ENCODE peak calls at places on chromosomes 6 and 20, in nine cellular contexts. Y is esophagus squamous epithelium; K is endodermal cell; H is upper lobe of right lung; C is CD8-positive, alpha-beta T cell; T is fibroblast of lung; G is A549; Q is IMR-90; S is PC-3. M is an unnamed sample. For H3K4me1, the result is how much of the 10 kb centered on the place peaks cover.

GRCh38 chr6:163543311-163543710 is 128.8 kb downstream of the QKI start:
- DNase-seq in T (no peak), H (no peak), Q (no peak), S (no peak), C (no peak), Y (no peak), K (peak), G (no peak), M (no peak)

GRCh38 chr20:39049148-39049547 is 87.0 kb downstream of the DHX35 start:
- DNase-seq in H (no peak), G (no peak), S (no peak), K (peak), Y (no peak), Q (no peak), C (no peak), T (no peak), M (no peak)

GRCh38 chr6:37260063-37260843 is 2.3 kb upstream of the TMEM217 start:
- DNase-seq in C (no peak), K (no peak), G (no peak), T (no peak), Y (no peak), S (no peak), Q (no peak), H (no peak), M (no peak)

GRCh38 chr6:52640170-52640569 is 30.7 kb upstream of the TMEM14A start:
- DNase-seq in K (no peak), Q (peak), S (no peak), Y (no peak), G (no peak), T (peak), H (no peak), C (no peak), M (peak)

GRCh38 chr20:4457566-4458543 is 263.9 kb upstream of the PRND start:
- DNase-seq in C (no peak), S (peak), K (peak), Q (no peak), Y (no peak), H (no peak), G (peak), T (no peak), M (no peak)

GRCh38 chr6:80541186-80541585 is 434.7 kb downstream of the BCKDHB start:
- DNase-seq in G (peak), Y (no peak), Q (peak), S (peak), H (no peak), C (no peak), T (peak), K (no peak), M (no peak)

GRCh38 chr20:46255440-46256104 is 52.7 kb downstream of the CDH22 start:
- DNase-seq in Y (no peak), K (no peak), G (peak), S (peak), Q (no peak), T (peak), C (peak), H (peak), M (peak)

GRCh38 chr6:150126641-150127291 is 16.1 kb upstream of the PPP1R14C start:
- DNase-seq in T (no peak), G (no peak), C (no peak), H (no peak), Y (no peak), S (no peak), K (no peak), Q (no peak), M (no peak)

GRCh38 chr20:9999660-10000059 is 35.1 kb upstream of the ANKEF1 start:
- DNase-seq in H (no peak), K (no peak), T (no peak), G (peak), S (no peak), C (no peak), Y (no peak), Q (no peak), M (no peak)

GRCh38 chr6:17707371-17707651 is 586 bp upstream of the NUP153 start:
- DNase-seq in G (no peak), K (peak), S (peak), H (no peak), Q (no peak), C (no peak), T (no peak), Y (no peak), M (no peak)

GRCh38 chr6:5279891-5280338 is 18.6 kb downstream of the FARS2 start:
- DNase-seq in H (no peak), S (no peak), T (no peak), Q (peak), Y (no peak), C (no peak), G (no peak), K (no peak), M (no peak)

GRCh38 chr6:23180504-23181293 is 611.3 kb downstream of the HDGFL1 start:
- DNase-seq in S (no peak), T (peak), Y (no peak), G (no peak), H (peak), K (no peak), C (no peak), Q (peak), M (peak)

GRCh38 chr20:45842169-45842812 is 8.7 kb downstream of the SNX21 start:
- DNase-seq in K (no peak), H (no peak), C (no peak), T (peak), G (no peak), Q (peak), S (no peak), Y (no peak), M (no peak)

GRCh38 chr20:2042400-2042799 is 48.5 kb upstream of the PDYN start:
- DNase-seq in H (no peak), Q (peak), T (peak), Y (no peak), G (no peak), C (no peak), K (no peak), S (peak), M (no peak)

GRCh38 chr6:39812853-39813533 is 20.8 kb downstream of the DAAM2 start:
- DNase-seq in H (no peak), K (no peak), S (no peak), Q (peak), G (no peak), T (peak), Y (no peak), C (no peak), M (peak)

GRCh38 chr20:32111763-32112162 is 2.2 kb downstream of the TM9SF4 start:
- DNase-seq in T (no peak), Y (no peak), H (no peak), K (no peak), G (no peak), Q (no peak), S (no peak), C (no peak), M (no peak)

GRCh38 chr6:169567809-169568208 is 134.0 kb downstream of the WDR27 start:
- DNase-seq in S (no peak), K (no peak), H (no peak), C (no peak), G (no peak), Y (no peak), Q (no peak), T (no peak), M (no peak)

GRCh38 chr6:101341926-101342325 is 51.6 kb upstream of the GRIK2 start:
- DNase-seq in T (no peak), Q (no peak), G (no peak), C (no peak), H (no peak), Y (no peak), K (no peak), S (no peak), M (no peak)

GRCh38 chr20:9215539-9215938 is 146.7 kb downstream of the PLCB4 start:
- DNase-seq in Y (no peak), C (no peak), Q (no peak), S (peak), K (no peak), G (peak), H (no peak), T (no peak), M (peak)

GRCh38 chr6:17871169-17871479 is 116.3 kb downstream of the KIF13A start:
- DNase-seq in Y (no peak), H (no peak), G (no peak), Q (no peak), T (no peak), K (no peak), C (no peak), S (no peak), M (no peak)

GRCh38 chr6:40961831-40962230 is 77.2 kb downstream of the UNC5CL start:
- DNase-seq in Q (no peak), Y (no peak), H (no peak), S (no peak), C (no peak), G (no peak), K (no peak), T (no peak), M (no peak)

GRCh38 chr6:6596529-6596928 is 8.0 kb downstream of the LY86 start:
- DNase-seq in Q (no peak), K (peak), Y (no peak), H (no peak), C (no peak), T (no peak), S (no peak), G (no peak), M (no peak)

GRCh38 chr6:136897071-136897470 is 25.0 kb upstream of the SLC35D3 start:
- DNase-seq in Q (no peak), H (no peak), C (no peak), G (no peak), K (no peak), S (no peak), Y (no peak), T (no peak), M (no peak)

GRCh38 chr6:138522611-138523010 is 23.3 kb upstream of the NHSL1 start:
- DNase-seq in G (no peak), Q (no peak), S (no peak), C (no peak), T (no peak), K (no peak), Y (no peak), H (no peak), M (no peak)

GRCh38 chr6:109304284-109305015 is 77.8 kb downstream of the CD164 start:
- DNase-seq in T (peak), C (no peak), G (no peak), S (no peak), H (no peak), Y (no peak), K (no peak), Q (no peak), M (no peak)

GRCh38 chr6:3176562-3177355 is 19.4 kb upstream of the TUBB2A start:
- DNase-seq in Q (peak), S (peak), H (no peak), K (peak), C (peak), Y (no peak), G (peak), T (peak), M (peak)

GRCh38 chr6:126661646-126662045 is 321.7 kb downstream of the CENPW start:
- DNase-seq in T (peak), G (peak), Q (peak), S (no peak), C (no peak), H (no peak), K (no peak), Y (no peak), M (no peak)

GRCh38 chr6:151240036-151240685 is 394 bp downstream of the AKAP12 start:
- DNase-seq in K (peak), C (no peak), H (peak), S (peak), Y (no peak), T (peak), G (peak), Q (peak), M (peak)

GRCh38 chr6:88741939-88742338 is 221.5 kb downstream of the RNGTT start:
- DNase-seq in C (no peak), S (no peak), G (no peak), Y (no peak), T (no peak), Q (no peak), H (no peak), K (no peak), M (no peak)
- H3K27ac ChIP-seq in C (no peak), S (no peak), G (no peak), Y (no peak), T (no peak), Q (no peak), H (no peak), K (no peak), M (no peak)

GRCh38 chr20:63375438-63375837 is 14.3 kb upstream of the CHRNA4 start:
- DNase-seq in H (no peak), K (no peak), Y (no peak), S (no peak), G (no peak), C (no peak), T (no peak), Q (no peak), M (no peak)

GRCh38 chr20:63377256-63378114 is 16.3 kb upstream of the CHRNA4 start:
- DNase-seq in K (peak), C (no peak), G (no peak), Y (no peak), S (no peak), Q (no peak), T (no peak), H (no peak), M (no peak)

GRCh38 chr20:63374532-63374931 is 13.4 kb upstream of the CHRNA4 start:
- DNase-seq in Y (no peak), G (no peak), C (no peak), H (no peak), K (no peak), S (no peak), T (no peak), Q (no peak), M (no peak)

GRCh38 chr20:63378115-63378429 is 16.9 kb upstream of the CHRNA4 start:
- DNase-seq in G (no peak), T (no peak), S (no peak), C (no peak), Q (no peak), K (no peak), Y (no peak), H (no peak), M (no peak)

GRCh38 chr20:63376283-63377250 is 15.4 kb upstream of the CHRNA4 start:
- DNase-seq in G (no peak), Y (no peak), Q (no peak), T (no peak), K (no peak), C (no peak), S (no peak), H (no peak), M (no peak)
- H3K4me3 ChIP-seq in G (no peak), Y (no peak), Q (no peak), T (no peak), K (no peak), C (no peak), S (no peak), H (no peak), M (no peak)

GRCh38 chr20:37526839-37527637 is 638 bp downstream of the BLCAP start:
- DNase-seq in S (peak), K (peak), H (peak), G (peak), T (peak), Q (peak), Y (no peak), C (no peak), M (peak)
- H3K4me1 ChIP-seq in S (under half), K (under half), H (under half), G (under half), T (under half), Q (under half), Y (under half), C (under half), M (under half)

GRCh38 chr20:49935746-49936152 is 448 bp upstream of the RNF114 start:
- DNase-seq in C (no peak), S (no peak), K (no peak), T (no peak), Q (no peak), Y (no peak), H (no peak), G (no peak), M (no peak)
- H3K27ac ChIP-seq in C (peak), S (no peak), K (no peak), T (peak), Q (peak), Y (peak), H (no peak), G (peak), M (no peak)